ENCODE peak calls at places on chromosome 16, in ten cellular contexts. One of them, this sample, is unnamed.

GRCh38 chr16:85473909-85474640 is 139.0 kb upstream of the GSE1 start:
- DNase-seq in colonic mucosa: no peak
- DNase-seq in SK-N-MC: no peak
- DNase-seq in heart left ventricle: no peak
- DNase-seq in substantia nigra: no peak
- DNase-seq in mesenchymal stem cell: no peak
- DNase-seq in psoas muscle: peak; percentile 44
- DNase-seq in neural progenitor cell: no peak
- DNase-seq in A549: no peak
- DNase-seq in upper lobe of right lung: no peak
- DNase-seq in this sample: peak; percentile 62

GRCh38 chr16:12879812-12880211 is 21.6 kb upstream of the SHISA9 start:
- DNase-seq in A549: no peak
- DNase-seq in heart left ventricle: no peak
- DNase-seq in upper lobe of right lung: no peak
- DNase-seq in psoas muscle: no peak
- DNase-seq in SK-N-MC: no peak
- DNase-seq in mesenchymal stem cell: no peak
- DNase-seq in colonic mucosa: no peak
- DNase-seq in neural progenitor cell: no peak
- DNase-seq in substantia nigra: no peak
- DNase-seq in this sample: no peak

GRCh38 chr16:88504489-88505404 is 51.7 kb downstream of the ZFPM1 start:
- DNase-seq in upper lobe of right lung: no peak
- DNase-seq in mesenchymal stem cell: no peak
- DNase-seq in neural progenitor cell: no peak
- DNase-seq in colonic mucosa: peak; percentile 42
- DNase-seq in substantia nigra: no peak
- DNase-seq in A549: no peak
- DNase-seq in SK-N-MC: no peak
- DNase-seq in heart left ventricle: no peak
- DNase-seq in psoas muscle: no peak
- DNase-seq in this sample: no peak

GRCh38 chr16:82660078-82660645 is 33.4 kb downstream of the CDH13 start:
- DNase-seq in colonic mucosa: no peak
- DNase-seq in heart left ventricle: no peak
- DNase-seq in SK-N-MC: peak; percentile 50
- DNase-seq in neural progenitor cell: no peak
- DNase-seq in upper lobe of right lung: no peak
- DNase-seq in psoas muscle: peak; percentile 72
- DNase-seq in mesenchymal stem cell: peak; percentile 17
- DNase-seq in substantia nigra: no peak
- DNase-seq in A549: no peak
- DNase-seq in this sample: no peak

GRCh38 chr16:56708821-56709685 is 20.9 kb upstream of the NUP93 start:
- DNase-seq in upper lobe of right lung: no peak
- DNase-seq in SK-N-MC: no peak
- DNase-seq in A549: no peak
- DNase-seq in neural progenitor cell: no peak
- DNase-seq in psoas muscle: no peak
- DNase-seq in mesenchymal stem cell: no peak
- DNase-seq in colonic mucosa: no peak
- DNase-seq in substantia nigra: no peak
- DNase-seq in heart left ventricle: no peak
- DNase-seq in this sample: no peak

GRCh38 chr16:1458336-1458976 is 14.1 kb upstream of the CCDC154 start:
- DNase-seq in psoas muscle: no peak
- DNase-seq in mesenchymal stem cell: no peak
- DNase-seq in A549: no peak
- DNase-seq in heart left ventricle: no peak
- DNase-seq in neural progenitor cell: no peak
- DNase-seq in colonic mucosa: no peak
- DNase-seq in upper lobe of right lung: no peak
- DNase-seq in SK-N-MC: no peak
- DNase-seq in substantia nigra: no peak
- DNase-seq in this sample: no peak

GRCh38 chr16:89138843-89139520 is 32.6 kb upstream of the CDH15 start:
- DNase-seq in upper lobe of right lung: peak; percentile 58
- DNase-seq in mesenchymal stem cell: no peak
- DNase-seq in colonic mucosa: no peak
- DNase-seq in substantia nigra: no peak
- DNase-seq in neural progenitor cell: no peak
- DNase-seq in A549: no peak
- DNase-seq in SK-N-MC: no peak
- DNase-seq in psoas muscle: peak; percentile 7
- DNase-seq in heart left ventricle: peak; percentile 25
- DNase-seq in this sample: peak; percentile 10

GRCh38 chr16:75289189-75289588 is 37.8 kb upstream of the BCAR1 start:
- DNase-seq in A549: no peak
- DNase-seq in SK-N-MC: no peak
- DNase-seq in mesenchymal stem cell: peak; percentile 73
- DNase-seq in colonic mucosa: no peak
- DNase-seq in substantia nigra: no peak
- DNase-seq in neural progenitor cell: no peak
- DNase-seq in psoas muscle: no peak
- DNase-seq in heart left ventricle: no peak
- DNase-seq in upper lobe of right lung: no peak
- DNase-seq in this sample: no peak

GRCh38 chr16:1858189-1858588 is 13.8 kb downstream of the MEIOB start:
- DNase-seq in A549: no peak
- DNase-seq in colonic mucosa: no peak
- DNase-seq in upper lobe of right lung: no peak
- DNase-seq in neural progenitor cell: no peak
- DNase-seq in SK-N-MC: no peak
- DNase-seq in psoas muscle: no peak
- DNase-seq in mesenchymal stem cell: no peak
- DNase-seq in substantia nigra: no peak
- DNase-seq in heart left ventricle: no peak
- DNase-seq in this sample: no peak

GRCh38 chr16:1206786-1207185 is 18.3 kb downstream of the TPSG1 start:
- DNase-seq in psoas muscle: no peak
- DNase-seq in SK-N-MC: no peak
- DNase-seq in mesenchymal stem cell: no peak
- DNase-seq in neural progenitor cell: no peak
- DNase-seq in A549: no peak
- DNase-seq in colonic mucosa: no peak
- DNase-seq in substantia nigra: no peak
- DNase-seq in heart left ventricle: no peak
- DNase-seq in upper lobe of right lung: no peak
- DNase-seq in this sample: no peak

GRCh38 chr16:35308674-35309073 is 1849.3 kb downstream of the TP53TG3F start:
- DNase-seq in colonic mucosa: no peak
- DNase-seq in psoas muscle: no peak
- DNase-seq in heart left ventricle: no peak
- DNase-seq in SK-N-MC: no peak
- DNase-seq in upper lobe of right lung: no peak
- DNase-seq in A549: no peak
- DNase-seq in substantia nigra: no peak
- DNase-seq in neural progenitor cell: no peak
- DNase-seq in mesenchymal stem cell: no peak
- DNase-seq in this sample: no peak

GRCh38 chr16:1772362-1772907 is at the start of gene EME2:
- DNase-seq in psoas muscle: no peak
- DNase-seq in mesenchymal stem cell: peak; percentile 56
- DNase-seq in substantia nigra: no peak
- DNase-seq in A549: no peak
- DNase-seq in colonic mucosa: peak; percentile 59
- DNase-seq in upper lobe of right lung: no peak
- DNase-seq in neural progenitor cell: peak; percentile 54
- DNase-seq in SK-N-MC: no peak
- DNase-seq in heart left ventricle: no peak
- DNase-seq in this sample: no peak

GRCh38 chr16:68311316-68311620 is 449 bp downstream of the PRMT7 start:
- DNase-seq in colonic mucosa: no peak
- DNase-seq in substantia nigra: no peak
- DNase-seq in heart left ventricle: no peak
- DNase-seq in SK-N-MC: no peak
- DNase-seq in psoas muscle: no peak
- DNase-seq in mesenchymal stem cell: peak; percentile 73
- DNase-seq in upper lobe of right lung: no peak
- DNase-seq in A549: no peak
- DNase-seq in neural progenitor cell: no peak
- DNase-seq in this sample: no peak

GRCh38 chr16:55559233-55559632 is 7.3 kb upstream of the CAPNS2 start:
- DNase-seq in mesenchymal stem cell: peak; percentile 49
- DNase-seq in SK-N-MC: no peak
- DNase-seq in substantia nigra: no peak
- DNase-seq in heart left ventricle: no peak
- DNase-seq in psoas muscle: no peak
- DNase-seq in neural progenitor cell: no peak
- DNase-seq in A549: no peak
- DNase-seq in upper lobe of right lung: no peak
- DNase-seq in colonic mucosa: no peak
- DNase-seq in this sample: no peak
- H3K27ac ChIP-seq in mesenchymal stem cell: no peak overlapping the region
- H3K27ac ChIP-seq in SK-N-MC: no peak overlapping the region
- H3K27ac ChIP-seq in substantia nigra: no peak overlapping the region
- H3K27ac ChIP-seq in heart left ventricle: no peak overlapping the region
- H3K27ac ChIP-seq in psoas muscle: no peak overlapping the region
- H3K27ac ChIP-seq in neural progenitor cell: no peak overlapping the region
- H3K27ac ChIP-seq in A549: no peak overlapping the region
- H3K27ac ChIP-seq in upper lobe of right lung: peak overlapping the region; percentile 31
- H3K27ac ChIP-seq in colonic mucosa: no peak overlapping the region
- H3K27ac ChIP-seq in this sample: no peak overlapping the region

DNA sequence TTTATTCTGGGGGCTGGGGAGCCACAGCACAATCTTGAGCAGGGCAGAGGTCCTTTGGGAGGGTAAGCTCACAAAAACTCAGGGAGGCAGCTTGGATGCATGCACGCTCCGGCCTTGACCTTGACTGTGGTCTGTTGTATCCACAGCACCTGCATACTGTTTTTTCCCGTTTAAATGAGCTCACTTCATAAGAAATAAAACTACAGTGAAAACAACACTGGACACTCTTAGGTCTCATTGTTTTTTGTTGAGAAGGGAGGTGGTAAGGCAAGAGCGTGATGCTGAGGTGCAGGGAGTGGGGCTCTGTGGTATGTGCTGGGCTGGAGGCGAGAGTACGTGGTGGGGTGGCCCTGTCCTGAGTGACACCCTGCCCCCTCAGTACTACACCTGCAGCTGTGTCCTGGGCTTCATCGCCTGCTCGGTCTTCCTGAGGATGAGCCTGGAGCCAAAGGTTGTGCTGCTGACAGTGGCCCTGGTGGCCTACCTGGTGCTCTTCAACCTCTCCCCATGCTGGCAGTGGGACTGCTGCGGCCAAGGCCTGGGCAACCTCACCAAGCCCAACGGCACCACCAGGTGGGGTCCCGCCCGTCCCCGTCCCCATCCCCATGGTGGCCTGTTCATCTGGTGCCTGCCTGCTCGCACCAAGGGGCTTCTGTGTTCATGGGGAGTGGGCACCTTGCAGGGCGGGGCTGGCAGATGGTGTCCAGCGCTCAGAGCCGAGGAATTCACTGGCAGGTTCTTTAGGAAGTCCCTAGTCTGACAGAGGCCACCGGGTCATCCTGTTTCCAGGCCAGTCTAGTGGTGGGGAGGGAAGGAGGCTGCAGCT is 44.2 kb downstream of the ADCY7 start:
- DNase-seq in A549: no peak
- DNase-seq in colonic mucosa: no peak
- DNase-seq in mesenchymal stem cell: no peak
- DNase-seq in SK-N-MC: no peak
- DNase-seq in heart left ventricle: no peak
- DNase-seq in upper lobe of right lung: no peak
- DNase-seq in neural progenitor cell: no peak
- DNase-seq in psoas muscle: no peak
- DNase-seq in substantia nigra: no peak
- DNase-seq in this sample: no peak
- H3K27ac ChIP-seq in A549: no peak overlapping the region
- H3K27ac ChIP-seq in colonic mucosa: no peak overlapping the region
- H3K27ac ChIP-seq in mesenchymal stem cell: no peak overlapping the region
- H3K27ac ChIP-seq in SK-N-MC: no peak overlapping the region
- H3K27ac ChIP-seq in heart left ventricle: no peak overlapping the region
- H3K27ac ChIP-seq in upper lobe of right lung: no peak overlapping the region
- H3K27ac ChIP-seq in neural progenitor cell: no peak overlapping the region
- H3K27ac ChIP-seq in psoas muscle: no peak overlapping the region
- H3K27ac ChIP-seq in substantia nigra: no peak overlapping the region
- H3K27ac ChIP-seq in this sample: peak overlapping the region; percentile 39

DNA sequence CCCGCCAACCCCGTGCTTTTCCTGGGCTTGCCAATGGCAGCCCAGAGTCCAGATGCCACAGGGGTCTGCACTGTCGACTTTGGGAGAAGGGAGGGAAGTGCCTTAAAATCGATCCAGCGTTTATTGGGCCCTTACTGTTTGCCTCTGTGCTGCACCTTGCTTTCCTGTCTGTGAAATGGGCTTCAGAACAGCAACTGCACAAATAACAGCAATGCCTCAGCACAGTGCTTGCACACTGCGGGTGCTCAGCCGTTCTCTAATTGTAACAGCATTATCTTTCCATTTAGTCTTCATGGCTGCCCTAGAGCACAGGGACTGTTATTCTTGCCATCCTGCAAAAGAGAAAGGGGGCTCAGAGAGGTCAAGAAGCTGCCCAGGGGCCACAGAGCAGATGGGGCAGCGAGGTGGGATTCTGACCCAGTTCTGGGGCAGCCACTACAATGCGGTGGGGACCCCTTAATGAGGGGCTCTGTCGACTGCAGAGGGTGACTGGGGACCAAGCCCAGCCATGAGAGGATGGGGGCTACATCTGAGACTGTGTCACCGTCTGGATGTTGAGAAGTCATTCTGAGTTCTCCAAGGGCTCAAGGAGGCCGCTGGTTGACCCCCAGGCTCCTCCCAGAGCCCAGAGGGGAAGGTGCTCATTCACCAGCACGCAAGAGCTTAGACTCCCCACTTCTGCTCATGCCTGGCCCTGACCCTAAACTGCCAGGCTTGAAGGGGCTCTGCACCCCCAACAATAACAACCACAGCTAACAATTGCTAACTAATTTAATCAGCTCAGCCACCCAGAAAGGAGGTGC is 9.4 kb upstream of the FOXF1 start:
- DNase-seq in mesenchymal stem cell: no peak
- DNase-seq in colonic mucosa: no peak
- DNase-seq in SK-N-MC: no peak
- DNase-seq in neural progenitor cell: no peak
- DNase-seq in substantia nigra: no peak
- DNase-seq in upper lobe of right lung: no peak
- DNase-seq in psoas muscle: no peak
- DNase-seq in A549: no peak
- DNase-seq in heart left ventricle: peak; percentile 28
- DNase-seq in this sample: no peak
- H3K27ac ChIP-seq in mesenchymal stem cell: no peak overlapping the region
- H3K27ac ChIP-seq in colonic mucosa: peak overlapping the region; percentile 91
- H3K27ac ChIP-seq in SK-N-MC: no peak overlapping the region
- H3K27ac ChIP-seq in neural progenitor cell: no peak overlapping the region
- H3K27ac ChIP-seq in substantia nigra: no peak overlapping the region
- H3K27ac ChIP-seq in upper lobe of right lung: peak overlapping the region; percentile 26
- H3K27ac ChIP-seq in psoas muscle: no peak overlapping the region
- H3K27ac ChIP-seq in A549: no peak overlapping the region
- H3K27ac ChIP-seq in heart left ventricle: no peak overlapping the region
- H3K27ac ChIP-seq in this sample: no peak overlapping the region

DNA sequence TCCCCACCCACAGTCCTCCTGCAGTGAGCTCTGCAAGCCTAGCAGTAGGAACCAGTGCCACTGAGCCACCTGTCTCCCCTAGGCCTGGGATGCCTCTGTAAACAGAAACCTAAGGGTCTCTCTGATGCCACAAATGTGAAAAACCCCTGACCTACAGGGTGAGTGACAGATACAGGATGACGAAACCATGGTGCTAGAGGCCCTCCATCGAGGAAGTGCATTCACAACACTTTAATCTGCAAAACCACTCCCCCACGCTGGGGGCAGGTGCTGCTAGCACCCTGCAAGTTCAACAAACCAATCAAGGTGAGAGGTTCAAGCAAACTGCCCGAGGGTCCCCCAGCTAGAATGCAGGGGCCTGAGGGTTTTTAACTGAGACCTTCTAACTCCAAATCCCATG is 59.5 kb downstream of the CDYL2 start:
- DNase-seq in substantia nigra: no peak
- DNase-seq in neural progenitor cell: no peak
- DNase-seq in heart left ventricle: no peak
- DNase-seq in psoas muscle: no peak
- DNase-seq in A549: no peak
- DNase-seq in colonic mucosa: no peak
- DNase-seq in mesenchymal stem cell: no peak
- DNase-seq in upper lobe of right lung: no peak
- DNase-seq in SK-N-MC: no peak
- DNase-seq in this sample: no peak
- H3K27ac ChIP-seq in substantia nigra: no peak overlapping the region
- H3K27ac ChIP-seq in neural progenitor cell: no peak overlapping the region
- H3K27ac ChIP-seq in heart left ventricle: no peak overlapping the region
- H3K27ac ChIP-seq in psoas muscle: no peak overlapping the region
- H3K27ac ChIP-seq in A549: no peak overlapping the region
- H3K27ac ChIP-seq in colonic mucosa: no peak overlapping the region
- H3K27ac ChIP-seq in mesenchymal stem cell: no peak overlapping the region
- H3K27ac ChIP-seq in upper lobe of right lung: no peak overlapping the region
- H3K27ac ChIP-seq in SK-N-MC: no peak overlapping the region
- H3K27ac ChIP-seq in this sample: no peak overlapping the region